ENCODE peak calls at places on chromosomes 11 and 22, in seven cellular contexts. One of them, this sample, is unnamed.

GRCh38 chr22:29310065-29310862 is 3.8 kb downstream of the GAS2L1 start:
- DNase-seq in adipocyte: no peak
- DNase-seq in activated gamma-delta T cell: no peak
- DNase-seq in A549: no peak
- DNase-seq in GDM1: no peak
- DNase-seq in iris pigment epithelial cell: no peak
- DNase-seq in stimulated activated CD4-positive, alpha-beta T cell treated with anti-CD3 and anti-CD28 coated beads, Interleukin-12 subunit alpha, Interleukin-12 subunit beta, amount 100 ng/mL, for 4 hours: no peak
- DNase-seq in this sample: no peak

GRCh38 chr11:11607772-11608171 is 14.0 kb downstream of the GALNT18 start:
- DNase-seq in adipocyte: peak
- DNase-seq in A549: peak
- DNase-seq in activated gamma-delta T cell: no peak
- DNase-seq in stimulated activated CD4-positive, alpha-beta T cell treated with anti-CD3 and anti-CD28 coated beads, Interleukin-12 subunit alpha, Interleukin-12 subunit beta, amount 100 ng/mL, for 4 hours: no peak
- DNase-seq in GDM1: no peak
- DNase-seq in iris pigment epithelial cell: no peak
- DNase-seq in this sample: no peak

GRCh38 chr22:16949561-16949960 is 58.5 kb downstream of the GAB4 start:
- DNase-seq in iris pigment epithelial cell: no peak
- DNase-seq in activated gamma-delta T cell: no peak
- DNase-seq in A549: no peak
- DNase-seq in GDM1: no peak
- DNase-seq in stimulated activated CD4-positive, alpha-beta T cell treated with anti-CD3 and anti-CD28 coated beads, Interleukin-12 subunit alpha, Interleukin-12 subunit beta, amount 100 ng/mL, for 4 hours: no peak
- DNase-seq in adipocyte: no peak
- DNase-seq in this sample: no peak

GRCh38 chr11:2515401-2516275 is 70.8 kb downstream of the KCNQ1 start:
- DNase-seq in GDM1: no peak
- DNase-seq in iris pigment epithelial cell: no peak
- DNase-seq in activated gamma-delta T cell: no peak
- DNase-seq in adipocyte: no peak
- DNase-seq in stimulated activated CD4-positive, alpha-beta T cell treated with anti-CD3 and anti-CD28 coated beads, Interleukin-12 subunit alpha, Interleukin-12 subunit beta, amount 100 ng/mL, for 4 hours: no peak
- DNase-seq in A549: no peak
- DNase-seq in this sample: peak

GRCh38 chr11:115659061-115659963 is 155.1 kb upstream of the CADM1 start:
- DNase-seq in adipocyte: peak
- DNase-seq in stimulated activated CD4-positive, alpha-beta T cell treated with anti-CD3 and anti-CD28 coated beads, Interleukin-12 subunit alpha, Interleukin-12 subunit beta, amount 100 ng/mL, for 4 hours: no peak
- DNase-seq in activated gamma-delta T cell: no peak
- DNase-seq in iris pigment epithelial cell: no peak
- DNase-seq in GDM1: no peak
- DNase-seq in A549: no peak
- DNase-seq in this sample: no peak

GRCh38 chr22:43262990-43263644 is 76.2 kb upstream of the TTLL12 start:
- DNase-seq in A549: no peak
- DNase-seq in stimulated activated CD4-positive, alpha-beta T cell treated with anti-CD3 and anti-CD28 coated beads, Interleukin-12 subunit alpha, Interleukin-12 subunit beta, amount 100 ng/mL, for 4 hours: peak
- DNase-seq in iris pigment epithelial cell: peak
- DNase-seq in adipocyte: no peak
- DNase-seq in GDM1: peak
- DNase-seq in activated gamma-delta T cell: peak
- DNase-seq in this sample: no peak

GRCh38 chr11:28703371-28703770 is 595.2 kb downstream of the METTL15 start:
- DNase-seq in iris pigment epithelial cell: no peak
- DNase-seq in activated gamma-delta T cell: no peak
- DNase-seq in A549: no peak
- DNase-seq in stimulated activated CD4-positive, alpha-beta T cell treated with anti-CD3 and anti-CD28 coated beads, Interleukin-12 subunit alpha, Interleukin-12 subunit beta, amount 100 ng/mL, for 4 hours: no peak
- DNase-seq in GDM1: no peak
- DNase-seq in adipocyte: no peak
- DNase-seq in this sample: no peak

GRCh38 chr11:4032097-4032496 is 62.5 kb upstream of the RRM1 start:
- DNase-seq in stimulated activated CD4-positive, alpha-beta T cell treated with anti-CD3 and anti-CD28 coated beads, Interleukin-12 subunit alpha, Interleukin-12 subunit beta, amount 100 ng/mL, for 4 hours: no peak
- DNase-seq in iris pigment epithelial cell: no peak
- DNase-seq in GDM1: no peak
- DNase-seq in adipocyte: no peak
- DNase-seq in A549: no peak
- DNase-seq in activated gamma-delta T cell: no peak
- DNase-seq in this sample: no peak

GRCh38 chr11:67450796-67451657 is 1.5 kb downstream of the GPR152 start:
- DNase-seq in GDM1: no peak
- DNase-seq in A549: no peak
- DNase-seq in activated gamma-delta T cell: no peak
- DNase-seq in adipocyte: no peak
- DNase-seq in stimulated activated CD4-positive, alpha-beta T cell treated with anti-CD3 and anti-CD28 coated beads, Interleukin-12 subunit alpha, Interleukin-12 subunit beta, amount 100 ng/mL, for 4 hours: no peak
- DNase-seq in iris pigment epithelial cell: no peak
- DNase-seq in this sample: no peak

GRCh38 chr11:63017306-63017974 is 1.8 kb upstream of the SLC22A8 start:
- DNase-seq in stimulated activated CD4-positive, alpha-beta T cell treated with anti-CD3 and anti-CD28 coated beads, Interleukin-12 subunit alpha, Interleukin-12 subunit beta, amount 100 ng/mL, for 4 hours: no peak
- DNase-seq in adipocyte: no peak
- DNase-seq in activated gamma-delta T cell: no peak
- DNase-seq in iris pigment epithelial cell: no peak
- DNase-seq in GDM1: no peak
- DNase-seq in A549: no peak
- DNase-seq in this sample: no peak

GRCh38 chr11:76617553-76618265 is 52.8 kb downstream of the LRRC32 start:
- DNase-seq in activated gamma-delta T cell: no peak
- DNase-seq in adipocyte: peak
- DNase-seq in GDM1: no peak
- DNase-seq in A549: no peak
- DNase-seq in stimulated activated CD4-positive, alpha-beta T cell treated with anti-CD3 and anti-CD28 coated beads, Interleukin-12 subunit alpha, Interleukin-12 subunit beta, amount 100 ng/mL, for 4 hours: no peak
- DNase-seq in iris pigment epithelial cell: peak
- DNase-seq in this sample: peak

GRCh38 chr11:116774661-116775060 is 1.9 kb upstream of the BUD13 start:
- DNase-seq in stimulated activated CD4-positive, alpha-beta T cell treated with anti-CD3 and anti-CD28 coated beads, Interleukin-12 subunit alpha, Interleukin-12 subunit beta, amount 100 ng/mL, for 4 hours: no peak
- DNase-seq in adipocyte: no peak
- DNase-seq in GDM1: no peak
- DNase-seq in iris pigment epithelial cell: no peak
- DNase-seq in A549: no peak
- DNase-seq in activated gamma-delta T cell: no peak
- DNase-seq in this sample: no peak

GRCh38 chr11:2530131-2530854 is 85.5 kb downstream of the KCNQ1 start:
- DNase-seq in adipocyte: no peak
- DNase-seq in iris pigment epithelial cell: no peak
- DNase-seq in stimulated activated CD4-positive, alpha-beta T cell treated with anti-CD3 and anti-CD28 coated beads, Interleukin-12 subunit alpha, Interleukin-12 subunit beta, amount 100 ng/mL, for 4 hours: no peak
- DNase-seq in activated gamma-delta T cell: no peak
- DNase-seq in GDM1: no peak
- DNase-seq in A549: no peak
- DNase-seq in this sample: peak

GRCh38 chr11:64854534-64855502 is 10.4 kb upstream of the CDC42BPG start:
- DNase-seq in adipocyte: peak
- DNase-seq in GDM1: no peak
- DNase-seq in activated gamma-delta T cell: no peak
- DNase-seq in iris pigment epithelial cell: peak
- DNase-seq in A549: peak
- DNase-seq in stimulated activated CD4-positive, alpha-beta T cell treated with anti-CD3 and anti-CD28 coated beads, Interleukin-12 subunit alpha, Interleukin-12 subunit beta, amount 100 ng/mL, for 4 hours: no peak
- DNase-seq in this sample: peak

GRCh38 chr11:67261942-67262681 is 4.2 kb upstream of the GRK2 start:
- DNase-seq in iris pigment epithelial cell: no peak
- DNase-seq in A549: no peak
- DNase-seq in stimulated activated CD4-positive, alpha-beta T cell treated with anti-CD3 and anti-CD28 coated beads, Interleukin-12 subunit alpha, Interleukin-12 subunit beta, amount 100 ng/mL, for 4 hours: no peak
- DNase-seq in adipocyte: no peak
- DNase-seq in activated gamma-delta T cell: no peak
- DNase-seq in GDM1: no peak
- DNase-seq in this sample: peak

GRCh38 chr11:79472736-79473536 is 32.1 kb upstream of the TENM4 start:
- DNase-seq in activated gamma-delta T cell: no peak
- DNase-seq in A549: no peak
- DNase-seq in GDM1: no peak
- DNase-seq in stimulated activated CD4-positive, alpha-beta T cell treated with anti-CD3 and anti-CD28 coated beads, Interleukin-12 subunit alpha, Interleukin-12 subunit beta, amount 100 ng/mL, for 4 hours: no peak
- DNase-seq in adipocyte: no peak
- DNase-seq in iris pigment epithelial cell: no peak
- DNase-seq in this sample: no peak

GRCh38 chr11:65477271-65478029 is 21.4 kb upstream of the MALAT1 start:
- DNase-seq in A549: peak
- DNase-seq in activated gamma-delta T cell: peak
- DNase-seq in adipocyte: peak
- DNase-seq in iris pigment epithelial cell: peak
- DNase-seq in stimulated activated CD4-positive, alpha-beta T cell treated with anti-CD3 and anti-CD28 coated beads, Interleukin-12 subunit alpha, Interleukin-12 subunit beta, amount 100 ng/mL, for 4 hours: peak
- DNase-seq in GDM1: peak
- DNase-seq in this sample: peak

GRCh38 chr22:38543822-38544221 is 26.2 kb downstream of the DMC1 start:
- DNase-seq in stimulated activated CD4-positive, alpha-beta T cell treated with anti-CD3 and anti-CD28 coated beads, Interleukin-12 subunit alpha, Interleukin-12 subunit beta, amount 100 ng/mL, for 4 hours: no peak
- DNase-seq in GDM1: no peak
- DNase-seq in iris pigment epithelial cell: no peak
- DNase-seq in activated gamma-delta T cell: no peak
- DNase-seq in adipocyte: no peak
- DNase-seq in A549: no peak
- DNase-seq in this sample: no peak

GRCh38 chr11:123504401-123504800 is 74.3 kb downstream of the GRAMD1B start:
- DNase-seq in iris pigment epithelial cell: no peak
- DNase-seq in GDM1: no peak
- DNase-seq in adipocyte: no peak
- DNase-seq in stimulated activated CD4-positive, alpha-beta T cell treated with anti-CD3 and anti-CD28 coated beads, Interleukin-12 subunit alpha, Interleukin-12 subunit beta, amount 100 ng/mL, for 4 hours: no peak
- DNase-seq in A549: no peak
- DNase-seq in activated gamma-delta T cell: no peak
- DNase-seq in this sample: no peak

GRCh38 chr11:43687120-43687791 is 6.7 kb downstream of the HSD17B12 start:
- DNase-seq in adipocyte: peak
- DNase-seq in A549: no peak
- DNase-seq in iris pigment epithelial cell: peak
- DNase-seq in activated gamma-delta T cell: no peak
- DNase-seq in GDM1: no peak
- DNase-seq in stimulated activated CD4-positive, alpha-beta T cell treated with anti-CD3 and anti-CD28 coated beads, Interleukin-12 subunit alpha, Interleukin-12 subunit beta, amount 100 ng/mL, for 4 hours: no peak
- DNase-seq in this sample: peak

GRCh38 chr22:22348127-22348814 is 103.7 kb downstream of the VPREB1 start:
- DNase-seq in activated gamma-delta T cell: no peak
- DNase-seq in stimulated activated CD4-positive, alpha-beta T cell treated with anti-CD3 and anti-CD28 coated beads, Interleukin-12 subunit alpha, Interleukin-12 subunit beta, amount 100 ng/mL, for 4 hours: no peak
- DNase-seq in iris pigment epithelial cell: no peak
- DNase-seq in A549: peak
- DNase-seq in GDM1: peak
- DNase-seq in adipocyte: no peak
- DNase-seq in this sample: no peak

GRCh38 chr22:26534166-26534855 is 22.0 kb upstream of the TFIP11 start:
- DNase-seq in A549: no peak
- DNase-seq in adipocyte: no peak
- DNase-seq in stimulated activated CD4-positive, alpha-beta T cell treated with anti-CD3 and anti-CD28 coated beads, Interleukin-12 subunit alpha, Interleukin-12 subunit beta, amount 100 ng/mL, for 4 hours: no peak
- DNase-seq in activated gamma-delta T cell: no peak
- DNase-seq in GDM1: no peak
- DNase-seq in iris pigment epithelial cell: no peak
- DNase-seq in this sample: no peak

GRCh38 chr11:76209956-76210885 is 3.9 kb upstream of the WNT11 start:
- DNase-seq in stimulated activated CD4-positive, alpha-beta T cell treated with anti-CD3 and anti-CD28 coated beads, Interleukin-12 subunit alpha, Interleukin-12 subunit beta, amount 100 ng/mL, for 4 hours: no peak
- DNase-seq in activated gamma-delta T cell: no peak
- DNase-seq in iris pigment epithelial cell: peak
- DNase-seq in adipocyte: peak
- DNase-seq in GDM1: peak
- DNase-seq in A549: peak
- DNase-seq in this sample: peak

GRCh38 chr11:33514079-33514690 is 186.4 kb downstream of the C11orf91 start:
- DNase-seq in activated gamma-delta T cell: no peak
- DNase-seq in stimulated activated CD4-positive, alpha-beta T cell treated with anti-CD3 and anti-CD28 coated beads, Interleukin-12 subunit alpha, Interleukin-12 subunit beta, amount 100 ng/mL, for 4 hours: no peak
- DNase-seq in adipocyte: no peak
- DNase-seq in iris pigment epithelial cell: no peak
- DNase-seq in GDM1: no peak
- DNase-seq in A549: no peak
- DNase-seq in this sample: no peak

GRCh38 chr11:45964911-45965389 is 42.5 kb downstream of the LARGE2 start:
- DNase-seq in GDM1: peak
- DNase-seq in iris pigment epithelial cell: peak
- DNase-seq in A549: peak
- DNase-seq in stimulated activated CD4-positive, alpha-beta T cell treated with anti-CD3 and anti-CD28 coated beads, Interleukin-12 subunit alpha, Interleukin-12 subunit beta, amount 100 ng/mL, for 4 hours: peak
- DNase-seq in adipocyte: peak
- DNase-seq in activated gamma-delta T cell: no peak
- DNase-seq in this sample: peak

GRCh38 chr11:118643142-118643994 is 36.0 kb downstream of the PHLDB1 start:
- DNase-seq in adipocyte: no peak
- DNase-seq in GDM1: no peak
- DNase-seq in activated gamma-delta T cell: no peak
- DNase-seq in stimulated activated CD4-positive, alpha-beta T cell treated with anti-CD3 and anti-CD28 coated beads, Interleukin-12 subunit alpha, Interleukin-12 subunit beta, amount 100 ng/mL, for 4 hours: no peak
- DNase-seq in A549: no peak
- DNase-seq in iris pigment epithelial cell: no peak
- DNase-seq in this sample: no peak

GRCh38 chr11:106306942-106307341 is 229.5 kb downstream of the AASDHPPT start:
- DNase-seq in activated gamma-delta T cell: no peak
- DNase-seq in adipocyte: peak
- DNase-seq in A549: peak
- DNase-seq in GDM1: no peak
- DNase-seq in stimulated activated CD4-positive, alpha-beta T cell treated with anti-CD3 and anti-CD28 coated beads, Interleukin-12 subunit alpha, Interleukin-12 subunit beta, amount 100 ng/mL, for 4 hours: no peak
- DNase-seq in iris pigment epithelial cell: no peak
- DNase-seq in this sample: no peak

GRCh38 chr11:68798221-68798813 is 43.4 kb downstream of the CPT1A start:
- DNase-seq in GDM1: no peak
- DNase-seq in stimulated activated CD4-positive, alpha-beta T cell treated with anti-CD3 and anti-CD28 coated beads, Interleukin-12 subunit alpha, Interleukin-12 subunit beta, amount 100 ng/mL, for 4 hours: peak
- DNase-seq in iris pigment epithelial cell: peak
- DNase-seq in activated gamma-delta T cell: no peak
- DNase-seq in adipocyte: peak
- DNase-seq in A549: no peak
- DNase-seq in this sample: no peak

GRCh38 chr11:811446-812245 is 1.9 kb downstream of the RPLP2 start:
- DNase-seq in GDM1: no peak
- DNase-seq in A549: no peak
- DNase-seq in stimulated activated CD4-positive, alpha-beta T cell treated with anti-CD3 and anti-CD28 coated beads, Interleukin-12 subunit alpha, Interleukin-12 subunit beta, amount 100 ng/mL, for 4 hours: no peak
- DNase-seq in activated gamma-delta T cell: no peak
- DNase-seq in iris pigment epithelial cell: no peak
- DNase-seq in adipocyte: peak
- DNase-seq in this sample: no peak

GRCh38 chr22:42282252-42282942 is 11.9 kb upstream of the TCF20 start:
- DNase-seq in iris pigment epithelial cell: no peak
- DNase-seq in GDM1: no peak
- DNase-seq in stimulated activated CD4-positive, alpha-beta T cell treated with anti-CD3 and anti-CD28 coated beads, Interleukin-12 subunit alpha, Interleukin-12 subunit beta, amount 100 ng/mL, for 4 hours: no peak
- DNase-seq in adipocyte: no peak
- DNase-seq in A549: no peak
- DNase-seq in activated gamma-delta T cell: no peak
- DNase-seq in this sample: no peak

GRCh38 chr11:12439615-12440014 is 62.2 kb downstream of the PARVA start:
- DNase-seq in A549: no peak
- DNase-seq in iris pigment epithelial cell: no peak
- DNase-seq in GDM1: no peak
- DNase-seq in activated gamma-delta T cell: no peak
- DNase-seq in stimulated activated CD4-positive, alpha-beta T cell treated with anti-CD3 and anti-CD28 coated beads, Interleukin-12 subunit alpha, Interleukin-12 subunit beta, amount 100 ng/mL, for 4 hours: no peak
- DNase-seq in adipocyte: no peak
- DNase-seq in this sample: no peak

GRCh38 chr22:36808611-36809344 is 8.1 kb downstream of the PVALB start:
- DNase-seq in activated gamma-delta T cell: no peak
- DNase-seq in GDM1: no peak
- DNase-seq in iris pigment epithelial cell: no peak
- DNase-seq in stimulated activated CD4-positive, alpha-beta T cell treated with anti-CD3 and anti-CD28 coated beads, Interleukin-12 subunit alpha, Interleukin-12 subunit beta, amount 100 ng/mL, for 4 hours: no peak
- DNase-seq in adipocyte: no peak
- DNase-seq in A549: no peak
- DNase-seq in this sample: no peak